ENCODE peak calls at places on chromosomes 3 and 15, in six cellular contexts. Z is nephron progenitor cell, N is neural crest cell, T is PC-3, Q is retinal pigment epithelial cell, X is fibroblast of pulmonary artery. O is an unnamed sample.

GRCh38 chr3:42501681-42502428 is 588 bp upstream of the VIPR1 start:
- DNase-seq in Z (peak), N (peak), T (peak), Q (no peak), X (peak), O (no peak)

GRCh38 chr15:57647071-57647790 is 55.5 kb downstream of the MYZAP start:
- DNase-seq in Z (no peak), N (no peak), T (no peak), Q (no peak), X (no peak), O (no peak)

GRCh38 chr3:162338514-162338913 is 841.9 kb downstream of the OTOL1 start:
- DNase-seq in Z (no peak), N (no peak), T (peak), Q (peak), X (peak), O (no peak)

GRCh38 chr3:64502284-64502683 is 185.5 kb downstream of the ADAMTS9 start:
- DNase-seq in Z (no peak), N (no peak), T (no peak), Q (no peak), X (peak), O (no peak)

GRCh38 chr15:40454904-40455391 is 14.2 kb downstream of the BAHD1 start:
- DNase-seq in Z (no peak), N (no peak), T (peak), Q (no peak), X (peak), O (no peak)

GRCh38 chr15:72306211-72306785 is 13.7 kb downstream of the CELF6 start:
- DNase-seq in Z (peak), N (peak), T (no peak), Q (no peak), X (peak), O (no peak)

GRCh38 chr15:85748176-85748575 is 46.5 kb downstream of the KLHL25 start:
- DNase-seq in Z (no peak), N (no peak), T (no peak), Q (no peak), X (no peak), O (no peak)

GRCh38 chr3:42300013-42300412 is 34.0 kb upstream of the CCK start:
- DNase-seq in Z (peak), N (peak), T (peak), Q (peak), X (peak), O (no peak)

GRCh38 chr15:71485094-71485693 is 325.2 kb upstream of the NR2E3 start:
- DNase-seq in Z (no peak), N (no peak), T (peak), Q (no peak), X (no peak), O (no peak)

GRCh38 chr3:191070201-191070600 is 128.8 kb upstream of the OSTN start:
- DNase-seq in Z (no peak), N (no peak), T (peak), Q (peak), X (peak), O (no peak)

GRCh38 chr15:75641176-75641498 is 1.1 kb upstream of the IMP3 start:
- DNase-seq in Z (no peak), N (no peak), T (no peak), Q (no peak), X (no peak), O (no peak)

GRCh38 chr3:129892486-129892856 is 1.0 kb downstream of the TMCC1 start:
- DNase-seq in Z (no peak), N (no peak), T (no peak), Q (no peak), X (no peak), O (no peak)

GRCh38 chr3:16048435-16049318 is 125.8 kb upstream of the GALNT15 start:
- DNase-seq in Z (peak), N (peak), T (peak), Q (no peak), X (peak), O (no peak)

GRCh38 chr3:58531555-58531954 is 5.4 kb downstream of the ACOX2 start:
- DNase-seq in Z (no peak), N (no peak), T (no peak), Q (no peak), X (no peak), O (no peak)

GRCh38 chr15:48298914-48299313 is 32.3 kb upstream of the DUT start:
- DNase-seq in Z (no peak), N (no peak), T (no peak), Q (no peak), X (no peak), O (no peak)
- TF ChIP-seq CTCF in Z (no peak), N (no peak), T (no peak), Q (no peak), X (no peak), O (no peak)

GRCh38 chr3:11260460-11260859 is 11.7 kb upstream of the ATG7 start:
- DNase-seq in Z (no peak), N (no peak), T (no peak), Q (no peak), X (no peak), O (no peak)
- TF ChIP-seq CTCF in Z (no peak), N (no peak), T (no peak), Q (no peak), X (no peak), O (no peak)

GRCh38 chr3:21020043-21020442 is 731.0 kb downstream of the ZNF385D start:
- DNase-seq in Z (no peak), N (no peak), T (no peak), Q (no peak), X (no peak), O (no peak)

GRCh38 chr3:21013566-21013965 is 737.4 kb downstream of the ZNF385D start:
- DNase-seq in Z (no peak), N (no peak), T (no peak), Q (peak), X (no peak), O (no peak)

GRCh38 chr3:21020681-21021080 is 730.3 kb downstream of the ZNF385D start:
- DNase-seq in Z (no peak), N (no peak), T (peak), Q (no peak), X (no peak), O (no peak)

GRCh38 chr3:21017115-21017852 is 733.7 kb downstream of the ZNF385D start:
- DNase-seq in Z (no peak), N (no peak), T (peak), Q (no peak), X (no peak), O (no peak)
- TF ChIP-seq CTCF in Z (no peak), N (peak), T (peak), Q (peak), X (peak), O (peak)

DNA sequence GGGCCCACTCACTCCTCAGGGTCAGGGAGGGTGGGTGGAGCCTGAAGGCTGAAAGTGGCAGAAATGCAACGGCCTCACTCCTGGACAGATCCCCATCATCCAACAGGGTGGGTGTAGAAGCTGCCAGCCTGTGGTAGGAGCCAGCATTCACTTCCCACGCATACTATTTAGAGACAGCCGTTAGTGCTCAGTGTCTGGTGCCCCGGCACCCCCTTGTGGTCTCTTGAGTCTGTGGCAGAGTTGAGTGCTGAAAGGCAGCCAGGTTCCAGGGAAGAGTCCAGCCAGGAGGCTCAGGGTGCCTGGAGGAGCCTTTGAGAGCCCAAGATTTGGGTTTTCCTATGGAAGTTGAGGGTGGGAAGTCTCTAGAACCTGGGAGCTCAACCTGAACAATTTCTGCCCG is 2.1 kb upstream of the GNAT1 start:
- DNase-seq in Z (peak), N (peak), T (peak), Q (peak), X (peak), O (peak)
- TF ChIP-seq CTCF in Z (peak), N (peak), T (peak), Q (peak), X (peak), O (peak)

DNA sequence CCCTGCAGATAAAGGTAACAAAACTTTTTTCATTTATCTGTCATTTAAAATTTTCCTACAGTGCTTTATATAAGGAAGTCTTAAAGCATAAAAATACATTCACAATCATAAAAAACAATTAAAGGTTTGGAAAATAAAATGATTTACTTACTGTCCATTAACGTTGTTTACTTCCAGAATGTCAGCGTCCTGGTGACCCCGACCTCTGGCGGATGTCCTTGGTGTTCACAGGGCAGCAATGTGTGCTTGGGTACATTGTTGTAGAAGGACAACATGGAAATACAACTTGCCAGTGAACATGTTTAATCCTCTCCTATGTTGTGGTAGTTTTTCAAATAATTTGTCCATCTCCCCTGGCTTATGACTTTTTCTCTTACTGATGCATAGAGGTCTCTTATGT is 168.8 kb upstream of the NDN start:
- DNase-seq in Z (no peak), N (no peak), T (no peak), Q (no peak), X (no peak), O (no peak)
- TF ChIP-seq CTCF in Z (no peak), N (no peak), T (no peak), Q (no peak), X (no peak), O (no peak)

DNA sequence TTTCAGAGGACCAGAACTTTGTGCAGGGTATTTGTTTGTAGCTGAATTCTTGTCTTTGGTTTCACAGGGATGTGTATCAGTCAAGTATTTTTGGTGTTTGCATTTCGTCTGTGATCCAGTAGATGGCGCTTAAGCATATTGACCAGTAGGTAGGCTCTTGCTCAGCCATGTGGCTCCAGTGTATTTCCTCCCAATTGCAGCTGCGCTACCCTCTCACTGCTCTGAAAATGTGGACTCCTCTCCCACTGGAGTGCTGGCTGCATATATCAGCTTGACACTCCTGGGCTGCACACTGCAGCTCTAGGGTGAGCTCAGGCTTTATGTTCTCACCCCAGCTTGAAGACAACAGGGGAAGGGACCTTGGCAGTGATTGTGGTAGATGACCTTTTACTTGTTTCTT is 1264.3 kb upstream of the ALCAM start:
- DNase-seq in Z (peak), N (peak), T (peak), Q (peak), X (peak), O (peak)
- TF ChIP-seq CTCF in Z (peak), N (peak), T (peak), Q (peak), X (peak), O (peak)

GRCh38 chr15:23645379-23646164 is 2.1 kb downstream of the MAGEL2 start:
- DNase-seq in Z (peak), N (peak), T (peak), Q (no peak), X (no peak), O (no peak)
- TF ChIP-seq CTCF in Z (no peak), N (peak), T (peak), Q (peak), X (no peak), O (no peak)

DNA sequence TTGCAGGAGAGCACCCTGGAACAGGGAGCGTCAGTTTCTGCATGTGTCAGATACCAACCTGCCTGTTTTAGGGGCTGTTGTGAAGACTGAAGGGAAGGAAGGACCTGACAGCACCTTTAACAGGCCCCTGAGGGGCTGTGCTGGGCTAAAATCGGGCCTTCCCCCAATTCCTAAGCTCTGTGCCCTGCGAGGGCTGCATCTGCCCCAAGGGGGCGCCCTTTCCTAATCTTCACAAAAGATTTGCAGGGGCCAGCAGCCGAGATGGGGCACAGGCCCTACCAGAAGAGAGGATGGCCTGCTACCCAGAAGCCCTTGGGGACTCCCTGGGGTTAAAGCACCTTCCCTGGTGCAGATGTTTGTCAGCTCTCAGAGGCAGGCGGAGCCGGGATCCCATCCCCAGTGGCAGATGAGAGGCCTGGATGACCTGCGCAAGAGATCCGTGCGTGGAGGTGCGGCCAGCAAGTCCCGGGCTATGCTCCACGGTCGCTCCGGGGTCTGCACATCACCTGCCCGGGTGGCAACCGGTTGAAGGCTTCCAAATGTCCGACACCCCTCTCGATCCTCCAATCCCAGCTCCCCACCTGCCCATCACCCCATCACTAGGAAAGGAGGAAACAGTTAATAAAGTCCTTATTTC is 53.6 kb downstream of the RHCG start:
- DNase-seq in Z (peak), N (peak), T (peak), Q (no peak), X (peak), O (no peak)
- TF ChIP-seq CTCF in Z (peak), N (peak), T (peak), Q (peak), X (peak), O (peak)

GRCh38 chr15:48486228-48486627 is 155.0 kb downstream of the DUT start:
- DNase-seq in Z (no peak), N (no peak), T (no peak), Q (no peak), X (no peak), O (no peak)
- TF ChIP-seq CTCF in Z (no peak), N (no peak), T (no peak), Q (no peak), X (no peak), O (no peak)

GRCh38 chr3:81237193-81237592 is 524.3 kb downstream of the GBE1 start:
- DNase-seq in Z (no peak), N (no peak), T (peak), Q (no peak), X (no peak), O (no peak)
- TF ChIP-seq CTCF in Z (no peak), N (no peak), T (peak), Q (no peak), X (no peak), O (no peak)